ENCODE peak calls at places on chromosome 11, in five cellular contexts. U is cardiac muscle cell, M is heart left ventricle, N is thoracic aorta, K is tibial artery. T is an unnamed sample. For H3K4me1, the result is how much of the 10 kb centered on the place peaks cover.

GRCh38 chr11:110850846-110851245 is 138.6 kb upstream of the ARHGAP20 start:
- DNase-seq in U (no peak), N (no peak), K (no peak), M (no peak), T (no peak)

GRCh38 chr11:59243633-59244032 is 30.9 kb upstream of the MPEG1 start:
- DNase-seq in N (no peak), K (no peak), M (no peak), U (no peak), T (no peak)

GRCh38 chr11:15158351-15159015 is 43.8 kb downstream of the INSC start:
- DNase-seq in K (no peak), U (no peak), N (no peak), M (no peak), T (no peak)

GRCh38 chr11:62974848-62975522 is 9.8 kb downstream of the SLC22A6 start:
- DNase-seq in U (peak), N (no peak), K (no peak), M (peak), T (peak)

GRCh38 chr11:6611092-6612007 is 666 bp downstream of the TAF10 start:
- DNase-seq in U (no peak), M (peak), N (no peak), K (peak), T (peak)

GRCh38 chr11:66008468-66009101 is 3.2 kb upstream of the CST6 start:
- DNase-seq in U (no peak), K (no peak), M (no peak), N (no peak), T (no peak)

GRCh38 chr11:67390947-67391303 is 861 bp upstream of the RAD9A start:
- DNase-seq in U (no peak), N (no peak), K (no peak), M (no peak), T (no peak)

GRCh38 chr11:9148727-9149126 is 57.3 kb upstream of the SCUBE2 start:
- DNase-seq in M (no peak), K (no peak), U (no peak), N (no peak), T (no peak)

GRCh38 chr11:9738126-9738525 is 74.2 kb downstream of the SWAP70 start:
- DNase-seq in M (no peak), K (no peak), U (no peak), N (no peak), T (no peak)

GRCh38 chr11:44728491-44728910 is 1.7 kb downstream of the TSPAN18 start:
- DNase-seq in M (no peak), N (no peak), U (no peak), K (no peak), T (no peak)

GRCh38 chr11:44727114-44727372 is 281 bp downstream of the TSPAN18 start:
- DNase-seq in K (no peak), M (no peak), N (no peak), U (no peak), T (no peak)

GRCh38 chr11:44728085-44728410 is 1.3 kb downstream of the TSPAN18 start:
- DNase-seq in K (no peak), M (no peak), N (no peak), U (no peak), T (no peak)

GRCh38 chr11:44726278-44727113 is at the start of gene TSPAN18:
- DNase-seq in M (peak), U (peak), K (no peak), N (no peak), T (peak)

DNA sequence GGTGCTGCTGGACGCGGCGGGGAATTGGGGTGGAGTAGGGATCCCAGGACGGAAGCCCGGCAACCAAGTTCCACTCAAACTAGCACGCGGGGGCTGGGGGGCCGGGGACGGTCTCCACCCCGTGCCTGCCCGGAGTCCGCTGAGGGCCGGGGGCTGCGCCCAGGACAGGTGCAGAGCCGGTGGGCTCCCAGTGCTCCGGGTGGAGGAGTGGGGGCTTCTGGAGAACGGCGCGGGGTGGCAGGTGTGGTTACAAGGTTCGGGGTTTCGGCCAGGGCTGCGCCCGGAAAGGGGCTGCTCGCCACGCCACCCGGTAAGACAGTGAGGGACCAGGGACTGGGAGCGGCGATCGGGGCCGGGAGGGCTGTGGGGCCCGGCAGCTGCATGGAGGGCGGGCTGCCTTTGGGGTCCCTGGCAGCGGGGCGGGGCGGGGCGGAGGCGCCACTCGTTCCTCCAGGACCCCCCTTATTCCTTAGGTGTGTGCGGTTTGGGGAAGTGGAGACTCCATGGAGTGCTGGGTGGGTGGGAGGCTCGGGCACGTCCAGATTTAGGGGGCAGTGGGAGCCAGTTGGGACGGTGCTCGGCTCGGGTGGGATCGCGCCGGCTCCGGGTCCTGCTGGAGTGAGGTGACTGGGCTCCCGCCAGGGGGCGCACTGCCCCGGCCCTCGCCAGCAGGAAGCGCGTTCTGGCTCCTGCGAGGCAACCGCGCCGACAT is 767 bp downstream of the TSPAN18 start:
- DNase-seq in U (peak), N (peak), M (peak), K (peak), T (peak)
- H3K4me1 ChIP-seq in U (under half), N (under half), M (half or more), K (under half), T (half or more)

DNA sequence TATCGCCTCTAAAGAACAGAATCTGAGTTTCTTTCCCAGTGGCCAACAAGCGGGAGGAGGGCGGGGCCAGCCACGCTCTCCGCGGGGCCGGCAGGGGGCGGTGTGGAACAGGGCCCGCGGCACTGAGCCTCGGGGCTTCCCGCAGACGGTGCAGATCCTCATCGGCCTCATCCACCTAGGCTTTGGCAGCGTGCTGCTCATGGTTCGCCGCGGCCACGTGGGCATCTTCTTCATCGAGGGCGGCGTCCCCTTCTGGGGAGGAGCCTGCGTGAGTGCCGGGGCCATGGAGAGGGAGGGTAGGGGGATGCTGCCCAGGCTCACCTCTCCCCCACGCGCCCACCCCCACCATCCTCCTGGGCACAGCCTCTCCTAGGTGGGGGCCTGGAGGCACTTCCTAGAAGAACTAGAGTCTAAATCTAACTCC is 10.7 kb downstream of the MS4A15 start:
- DNase-seq in U (no peak), K (peak), N (no peak), M (no peak), T (no peak)
- TF ChIP-seq CTCF in U (peak), K (no peak), N (no peak), M (peak), T (peak)

DNA sequence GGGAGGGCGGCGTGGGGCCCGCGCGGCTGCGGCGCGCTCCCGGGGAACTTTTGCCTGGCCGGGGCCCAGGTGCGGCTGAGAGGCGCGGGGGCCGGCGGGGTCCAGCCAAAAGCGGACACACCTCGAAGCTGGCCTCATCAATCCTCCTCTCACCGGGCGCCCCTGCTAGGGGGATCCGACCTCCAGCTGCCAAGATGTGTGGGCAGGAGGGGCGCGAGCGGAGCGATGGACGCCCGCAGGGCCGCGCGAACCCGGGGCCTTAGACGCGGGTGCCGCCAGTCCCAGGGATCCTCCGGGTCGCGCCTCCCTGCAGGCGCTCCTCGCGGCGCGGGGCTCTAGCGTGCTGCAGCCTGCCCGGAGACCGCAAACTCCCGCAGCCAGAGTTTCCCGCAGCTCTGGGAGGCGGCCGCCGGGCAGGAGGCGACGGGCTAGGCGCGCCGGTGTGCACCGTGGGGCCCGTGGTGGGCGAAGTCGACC is 785 bp downstream of the IGSF9B start:
- DNase-seq in M (peak), U (peak), N (no peak), K (no peak), T (no peak)
- H3K4me3 ChIP-seq in M (peak), U (peak), N (peak), K (peak), T (peak)

GRCh38 chr11:128576555-128576954 is 10.8 kb downstream of the ETS1 start:
- DNase-seq in U (no peak), K (no peak), M (no peak), N (no peak), T (no peak)
- H3K4me1 ChIP-seq in U (under half), K (under half), M (half or more), N (under half), T (half or more)

DNA sequence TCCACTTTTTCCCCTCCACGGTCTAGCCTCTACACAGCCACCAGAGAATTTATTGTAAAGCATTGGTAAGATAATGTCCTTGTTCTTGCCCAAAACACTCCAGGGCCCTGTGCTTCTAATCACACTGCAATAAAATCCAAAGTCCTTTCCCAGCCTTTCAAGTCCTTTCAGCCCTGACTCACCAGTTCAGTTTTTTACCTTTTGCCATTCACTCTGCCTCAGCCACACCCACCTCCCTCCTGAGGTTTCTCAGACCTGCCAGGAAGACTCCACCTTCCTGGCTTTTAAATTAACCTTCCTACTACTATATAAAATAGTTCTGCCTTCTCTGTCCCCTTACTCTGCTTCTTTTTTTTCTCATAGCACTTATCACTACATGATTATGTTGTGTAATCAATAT is 91.0 kb upstream of the ARHGAP32 start:
- DNase-seq in U (no peak), K (no peak), M (no peak), N (no peak), T (no peak)
- TF ChIP-seq CTCF in U (no peak), K (no peak), M (no peak), N (no peak), T (no peak)